ENCODE peak calls at places on chromosome 14, in nine cellular contexts. E is breast epithelium, W is fibroblast of lung, G is NB4, F is cardiac muscle cell, H is Peyer's patch, Z is transverse colon, D is kidney, C is adrenal gland. U is an unnamed sample.

GRCh38 chr14:63578300-63578699 is 35.1 kb upstream of the PPP2R5E start:
- DNase-seq in F (no peak), Z (no peak), G (no peak), C (no peak), D (no peak), W (peak; percentile 6), E (no peak), H (no peak), U (no peak)

GRCh38 chr14:74988131-74988530 is 14.6 kb upstream of the EIF2B2 start:
- DNase-seq in W (peak; percentile 61), F (peak; percentile 56), D (no peak), G (no peak), E (no peak), C (no peak), Z (no peak), H (peak; percentile 40), U (no peak)

GRCh38 chr14:68971411-68972035 is 7.6 kb downstream of the ACTN1 start:
- DNase-seq in F (no peak), E (no peak), G (no peak), Z (no peak), W (no peak), H (no peak), C (no peak), D (no peak), U (no peak)

GRCh38 chr14:34449819-34450541 is 12.1 kb downstream of the SPTSSA start:
- DNase-seq in G (no peak), H (no peak), C (no peak), E (no peak), F (no peak), Z (no peak), W (no peak), D (no peak), U (no peak)

GRCh38 chr14:105860615-105861580 is 334.5 kb downstream of the TMEM121 start:
- DNase-seq in C (no peak), W (no peak), Z (peak; percentile 14), E (no peak), D (peak; percentile 60), G (no peak), F (no peak), H (peak; percentile 45), U (peak; percentile 16)

GRCh38 chr14:105204206-105204930 is 23.3 kb upstream of the NUDT14 start:
- DNase-seq in G (no peak), Z (peak; percentile 59), D (peak; percentile 95), H (peak; percentile 78), C (peak; percentile 84), W (no peak), E (no peak), F (no peak), U (no peak)

GRCh38 chr14:69610859-69611263 is 535 bp upstream of the SUSD6 start:
- DNase-seq in F (no peak), W (no peak), E (no peak), G (no peak), D (no peak), C (peak; percentile 61), Z (no peak), H (no peak), U (no peak)

GRCh38 chr14:23667134-23667533 is 31.0 kb downstream of the DHRS2 start:
- DNase-seq in Z (no peak), D (no peak), W (no peak), E (no peak), H (no peak), C (no peak), G (no peak), F (no peak), U (no peak)

GRCh38 chr14:41419709-41420108 is 187.0 kb upstream of the LRFN5 start:
- DNase-seq in E (no peak), H (no peak), Z (no peak), G (no peak), D (no peak), C (no peak), W (no peak), F (no peak), U (no peak)

GRCh38 chr14:34044373-34044637 is 93.4 kb upstream of the EGLN3 start:
- DNase-seq in D (no peak), F (no peak), E (no peak), Z (no peak), G (no peak), C (no peak), H (no peak), W (no peak), U (no peak)

GRCh38 chr14:26332966-26333365 is 264.9 kb downstream of the NOVA1 start:
- DNase-seq in G (no peak), D (no peak), E (no peak), W (no peak), C (no peak), F (peak; percentile 34), Z (peak; percentile 8), H (peak; percentile 45), U (no peak)

GRCh38 chr14:50666772-50667490 is 1.2 kb downstream of the SAV1 start:
- DNase-seq in D (no peak), E (no peak), C (peak; percentile 57), W (peak; percentile 78), H (peak; percentile 74), F (peak; percentile 80), G (peak; percentile 55), Z (peak; percentile 56), U (peak; percentile 48)

GRCh38 chr14:93857081-93857480 is 68.8 kb upstream of the PRIMA1 start:
- DNase-seq in W (no peak), D (no peak), F (no peak), G (no peak), C (no peak), H (no peak), E (no peak), Z (no peak), U (no peak)

GRCh38 chr14:72603639-72604038 is 290.3 kb downstream of the DPF3 start:
- DNase-seq in H (no peak), F (peak; percentile 32), W (peak; percentile 84), D (no peak), C (no peak), Z (no peak), G (no peak), E (no peak), U (no peak)

GRCh38 chr14:89249296-89249565 is 167.8 kb downstream of the FOXN3 start:
- DNase-seq in E (no peak), C (no peak), F (no peak), W (peak; percentile 19), G (no peak), Z (no peak), D (no peak), H (no peak), U (no peak)

GRCh38 chr14:77605392-77605978 is 11.0 kb downstream of the SPTLC2 start:
- DNase-seq in E (no peak), F (no peak), C (no peak), W (no peak), Z (no peak), G (no peak), D (no peak), H (no peak), U (no peak)
- H3K4me3 ChIP-seq in E (no peak overlapping the region), F (no peak overlapping the region), C (no peak overlapping the region), W (no peak overlapping the region), Z (no peak overlapping the region), G (no peak overlapping the region), D (no peak overlapping the region), H (no peak overlapping the region), U (no peak overlapping the region)

GRCh38 chr14:22316473-22316872 is 272.6 kb downstream of the DAD1 start:
- DNase-seq in H (no peak), D (no peak), G (no peak), C (no peak), Z (no peak), E (no peak), W (no peak), F (no peak), U (no peak)

GRCh38 chr14:22318951-22319350 is 270.1 kb downstream of the DAD1 start:
- DNase-seq in H (no peak), D (no peak), C (no peak), F (no peak), E (no peak), G (no peak), W (no peak), Z (no peak), U (no peak)

GRCh38 chr14:22315336-22315735 is 273.7 kb downstream of the DAD1 start:
- DNase-seq in H (no peak), Z (no peak), F (no peak), E (no peak), C (no peak), W (no peak), G (no peak), D (no peak), U (no peak)

GRCh38 chr14:22319526-22320352 is 269.3 kb downstream of the DAD1 start:
- DNase-seq in H (peak; percentile 85), D (no peak), E (no peak), C (peak; percentile 85), W (peak; percentile 53), F (peak; percentile 72), G (peak; percentile 73), Z (peak; percentile 45), U (peak; percentile 67)

GRCh38 chr14:22320353-22320733 is 268.7 kb downstream of the DAD1 start:
- DNase-seq in C (no peak), E (no peak), W (no peak), H (no peak), F (no peak), G (no peak), Z (no peak), D (no peak), U (no peak)
- TF ChIP-seq CTCF in C (no peak), E (no peak), W (no peak), H (no peak), F (no peak), G (no peak), Z (no peak), D (no peak), U (no peak)

GRCh38 chr14:52043690-52044089 is 25.2 kb downstream of the NID2 start:
- DNase-seq in G (peak; percentile 25), C (no peak), H (peak; percentile 65), Z (peak; percentile 49), F (peak; percentile 53), D (no peak), E (no peak), W (no peak), U (peak; percentile 59)

GRCh38 chr14:52046376-52046917 is 22.4 kb downstream of the NID2 start:
- DNase-seq in E (no peak), F (no peak), Z (no peak), G (no peak), D (no peak), W (peak; percentile 44), H (no peak), C (no peak), U (no peak)

GRCh38 chr14:52048132-52048531 is 20.7 kb downstream of the NID2 start:
- DNase-seq in F (no peak), C (no peak), E (no peak), W (no peak), Z (no peak), H (no peak), G (no peak), D (no peak), U (no peak)

GRCh38 chr14:52042371-52043037 is 26.4 kb downstream of the NID2 start:
- DNase-seq in F (no peak), H (no peak), E (no peak), Z (no peak), W (no peak), D (no peak), C (no peak), G (no peak), U (no peak)

GRCh38 chr14:52044791-52045522 is 23.9 kb downstream of the NID2 start:
- DNase-seq in H (no peak), Z (no peak), F (peak; percentile 86), E (no peak), D (no peak), W (peak; percentile 96), G (no peak), C (no peak), U (no peak)
- H3K4me3 ChIP-seq in H (no peak overlapping the region), Z (no peak overlapping the region), F (no peak overlapping the region), E (no peak overlapping the region), D (no peak overlapping the region), W (no peak overlapping the region), G (no peak overlapping the region), C (no peak overlapping the region), U (no peak overlapping the region)

GRCh38 chr14:100748944-100749343 is 22.3 kb downstream of the DLK1 start:
- DNase-seq in F (no peak), D (peak; percentile 51), H (no peak), Z (no peak), C (no peak), W (no peak), G (no peak), E (no peak), U (no peak)
- TF ChIP-seq CTCF in F (no peak), D (no peak), H (no peak), Z (no peak), C (no peak), W (no peak), G (no peak), E (no peak), U (no peak)

U was measured in Caco-2.